ENCODE peak calls at places on chromosomes 7 and 10, in four cellular contexts. I, P, Z and X are unnamed samples.

GRCh38 chr10:86003201-86003621 is 363.4 kb downstream of the GRID1 start:
- DNase-seq in I (no peak), P (no peak), Z (no peak), X (no peak)

GRCh38 chr10:99709480-99710229 is 22.3 kb downstream of the COX15 start:
- DNase-seq in I (peak), P (peak), Z (peak), X (no peak)

GRCh38 chr7:106304575-106304974 is 19.8 kb upstream of the NAMPT start:
- DNase-seq in I (no peak), P (no peak), Z (no peak), X (no peak)

GRCh38 chr7:27242046-27242579 is 489 bp upstream of the EVX1 start:
- DNase-seq in I (no peak), P (no peak), Z (no peak), X (no peak)

GRCh38 chr7:70029993-70030392 is 431.7 kb downstream of the AUTS2 start:
- DNase-seq in I (no peak), P (no peak), Z (no peak), X (no peak)

GRCh38 chr10:2957785-2958184 is 109.6 kb upstream of the PFKP start:
- DNase-seq in I (no peak), P (no peak), Z (no peak), X (no peak)

GRCh38 chr10:126350216-126350992 is 37.9 kb downstream of the ADAM12 start:
- DNase-seq in I (peak), P (no peak), Z (no peak), X (peak)

GRCh38 chr10:22475857-22476600 is 130.7 kb downstream of the SPAG6 start:
- DNase-seq in I (no peak), P (no peak), Z (no peak), X (no peak)

GRCh38 chr7:18262054-18262453 is 233.5 kb upstream of the HDAC9 start:
- DNase-seq in I (no peak), P (no peak), Z (no peak), X (no peak)

GRCh38 chr10:29736325-29737208 is 101.8 kb upstream of the SVIL start:
- DNase-seq in I (peak), P (no peak), Z (no peak), X (peak)

GRCh38 chr7:95526128-95526738 is 40.5 kb downstream of the ASB4 start:
- DNase-seq in I (no peak), P (no peak), Z (no peak), X (no peak)

GRCh38 chr10:47299989-47300931 is at the start of gene GDF10:
- DNase-seq in I (no peak), P (no peak), Z (no peak), X (no peak)

GRCh38 chr7:72190166-72190565 is 222.0 kb downstream of the CALN1 start:
- DNase-seq in I (no peak), P (no peak), Z (no peak), X (no peak)

GRCh38 chr10:48507933-48508830 is 96.7 kb downstream of the ARHGAP22 start:
- DNase-seq in I (no peak), P (no peak), Z (no peak), X (peak)

GRCh38 chr10:103581499-103581898 is 88.0 kb downstream of the NEURL1 start:
- DNase-seq in I (no peak), P (no peak), Z (no peak), X (no peak)

GRCh38 chr7:3065724-3066143 is 22.1 kb upstream of the CARD11 start:
- DNase-seq in I (peak), P (no peak), Z (peak), X (no peak)

GRCh38 chr7:66118603-66119002 is 4.0 kb downstream of the CRCP start:
- DNase-seq in I (no peak), P (no peak), Z (no peak), X (no peak)

GRCh38 chr7:17144313-17144712 is 154.1 kb upstream of the AHR start:
- DNase-seq in I (peak), P (no peak), Z (no peak), X (peak)

GRCh38 chr7:26658698-26659084 is 205.7 kb downstream of the SKAP2 start:
- DNase-seq in I (no peak), P (no peak), Z (no peak), X (no peak)

GRCh38 chr7:43164757-43165156 is 52.3 kb downstream of the HECW1 start:
- DNase-seq in I (peak), P (peak), Z (no peak), X (peak)
- TF ChIP-seq FOS in I (peak), P (no peak), Z (no peak), X (peak)

GRCh38 chr10:122493761-122494160 is 32.4 kb downstream of the HTRA1 start:
- DNase-seq in I (no peak), P (no peak), Z (no peak), X (no peak)

GRCh38 chr10:122495406-122496340 is 34.3 kb downstream of the HTRA1 start:
- DNase-seq in I (no peak), P (no peak), Z (no peak), X (peak)

GRCh38 chr10:122494173-122494820 is 32.9 kb downstream of the HTRA1 start:
- DNase-seq in I (no peak), P (no peak), Z (no peak), X (peak)

GRCh38 chr10:122492955-122493597 is 31.7 kb downstream of the HTRA1 start:
- DNase-seq in I (peak), P (no peak), Z (no peak), X (no peak)

GRCh38 chr10:122494833-122495232 is 33.5 kb downstream of the HTRA1 start:
- DNase-seq in I (peak), P (no peak), Z (no peak), X (peak)
- H2AFZ ChIP-seq in I (peak), P (no peak), Z (no peak), X (peak)

GRCh38 chr10:107653832-107654287 is 489.4 kb upstream of the SORCS1 start:
- DNase-seq in I (peak), P (peak), Z (no peak), X (no peak)
- TF ChIP-seq FOS in I (no peak), P (no peak), Z (no peak), X (no peak)

DNA sequence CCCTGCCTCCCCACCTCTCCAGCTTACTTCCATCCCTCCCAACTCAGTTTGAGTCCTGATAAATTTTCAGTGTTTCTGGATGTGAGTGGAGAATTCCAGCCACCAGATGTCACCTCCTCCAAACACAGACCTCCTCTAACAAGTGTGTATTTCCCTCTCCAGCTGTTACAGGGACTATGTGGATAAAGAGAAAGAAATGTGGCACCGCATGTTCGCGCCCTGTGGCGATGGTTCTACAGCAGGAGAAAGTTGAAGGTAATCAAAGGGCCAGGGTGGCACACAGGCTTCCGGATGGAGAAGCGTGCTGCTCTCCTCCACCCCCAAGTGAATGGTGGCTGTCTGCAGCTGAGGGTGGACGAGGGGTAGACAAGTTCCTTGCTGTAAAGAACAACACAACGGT is 14.7 kb downstream of the FKBP6 start:
- DNase-seq in I (peak), P (no peak), Z (no peak), X (peak)
- H2AFZ ChIP-seq in I (peak), P (no peak), Z (no peak), X (peak)

GRCh38 chr10:70657036-70657435 is 15.3 kb upstream of the ADAMTS14 start:
- DNase-seq in I (peak), P (no peak), Z (peak), X (no peak)
- TF ChIP-seq FOS in I (no peak), P (no peak), Z (no peak), X (no peak)